ENCODE peak calls at places on chromosomes 4 and X, in eight cellular contexts. One of them, this sample, is unnamed.

GRCh38 chr4:182955411-182955810 is 38.2 kb upstream of the DCTD start:
- DNase-seq in CD4-positive, alpha-beta T cell: no peak
- DNase-seq in lower lobe of right lung: no peak
- DNase-seq in type B pancreatic cell: no peak
- DNase-seq in Peyer's patch: no peak
- DNase-seq in A549: no peak
- DNase-seq in cardiac muscle cell: no peak
- DNase-seq in GM12865: no peak
- DNase-seq in this sample: no peak

GRCh38 chr4:146132445-146132844 is 43.1 kb upstream of the LSM6 start:
- DNase-seq in A549: no peak
- DNase-seq in cardiac muscle cell: no peak
- DNase-seq in GM12865: peak
- DNase-seq in Peyer's patch: no peak
- DNase-seq in type B pancreatic cell: no peak
- DNase-seq in CD4-positive, alpha-beta T cell: no peak
- DNase-seq in lower lobe of right lung: no peak
- DNase-seq in this sample: no peak

GRCh38 chr4:87983996-87984395 is 8.5 kb downstream of the SPP1 start:
- DNase-seq in A549: no peak
- DNase-seq in lower lobe of right lung: no peak
- DNase-seq in GM12865: no peak
- DNase-seq in Peyer's patch: no peak
- DNase-seq in cardiac muscle cell: no peak
- DNase-seq in CD4-positive, alpha-beta T cell: no peak
- DNase-seq in type B pancreatic cell: no peak
- DNase-seq in this sample: no peak

GRCh38 chr4:114384629-114385028 is 214.0 kb upstream of the UGT8 start:
- DNase-seq in GM12865: peak
- DNase-seq in Peyer's patch: no peak
- DNase-seq in lower lobe of right lung: no peak
- DNase-seq in cardiac muscle cell: peak
- DNase-seq in CD4-positive, alpha-beta T cell: no peak
- DNase-seq in type B pancreatic cell: no peak
- DNase-seq in A549: peak
- DNase-seq in this sample: no peak

GRCh38 chr4:78592104-78592783 is 40.7 kb downstream of the ANXA3 start:
- DNase-seq in lower lobe of right lung: no peak
- DNase-seq in CD4-positive, alpha-beta T cell: no peak
- DNase-seq in GM12865: peak
- DNase-seq in type B pancreatic cell: no peak
- DNase-seq in A549: peak
- DNase-seq in Peyer's patch: no peak
- DNase-seq in cardiac muscle cell: no peak
- DNase-seq in this sample: no peak

GRCh38 chrX:27890611-27891010 is 82.8 kb downstream of the MAGEB10 start:
- DNase-seq in type B pancreatic cell: no peak
- DNase-seq in Peyer's patch: no peak
- DNase-seq in cardiac muscle cell: no peak
- DNase-seq in lower lobe of right lung: no peak
- DNase-seq in GM12865: no peak
- DNase-seq in CD4-positive, alpha-beta T cell: no peak
- DNase-seq in A549: peak
- DNase-seq in this sample: no peak

GRCh38 chr4:118289794-118290193 is 63.0 kb downstream of the PRSS12 start:
- DNase-seq in A549: no peak
- DNase-seq in lower lobe of right lung: no peak
- DNase-seq in GM12865: no peak
- DNase-seq in CD4-positive, alpha-beta T cell: no peak
- DNase-seq in cardiac muscle cell: no peak
- DNase-seq in type B pancreatic cell: no peak
- DNase-seq in Peyer's patch: no peak
- DNase-seq in this sample: no peak

GRCh38 chr4:186010821-186011220 is 58.1 kb upstream of the TLR3 start:
- DNase-seq in GM12865: no peak
- DNase-seq in lower lobe of right lung: no peak
- DNase-seq in Peyer's patch: no peak
- DNase-seq in type B pancreatic cell: no peak
- DNase-seq in CD4-positive, alpha-beta T cell: no peak
- DNase-seq in cardiac muscle cell: no peak
- DNase-seq in A549: no peak
- DNase-seq in this sample: no peak

GRCh38 chrX:139889760-139890159 is 43.1 kb downstream of the ATP11C start:
- DNase-seq in CD4-positive, alpha-beta T cell: no peak
- DNase-seq in type B pancreatic cell: no peak
- DNase-seq in lower lobe of right lung: no peak
- DNase-seq in A549: no peak
- DNase-seq in GM12865: no peak
- DNase-seq in Peyer's patch: no peak
- DNase-seq in cardiac muscle cell: no peak
- DNase-seq in this sample: no peak

GRCh38 chr4:116055857-116056827 is 942.7 kb upstream of the NDST4 start:
- DNase-seq in cardiac muscle cell: no peak
- DNase-seq in GM12865: peak
- DNase-seq in Peyer's patch: no peak
- DNase-seq in CD4-positive, alpha-beta T cell: no peak
- DNase-seq in type B pancreatic cell: no peak
- DNase-seq in lower lobe of right lung: no peak
- DNase-seq in A549: no peak
- DNase-seq in this sample: no peak

GRCh38 chrX:153744210-153745066 is 19.6 kb upstream of the PLXNB3 start:
- DNase-seq in GM12865: no peak
- DNase-seq in type B pancreatic cell: no peak
- DNase-seq in A549: peak
- DNase-seq in CD4-positive, alpha-beta T cell: no peak
- DNase-seq in Peyer's patch: no peak
- DNase-seq in lower lobe of right lung: no peak
- DNase-seq in cardiac muscle cell: peak
- DNase-seq in this sample: no peak

GRCh38 chr4:178395798-178396197 is 953.6 kb upstream of the AGA start:
- DNase-seq in Peyer's patch: no peak
- DNase-seq in type B pancreatic cell: no peak
- DNase-seq in A549: no peak
- DNase-seq in cardiac muscle cell: no peak
- DNase-seq in CD4-positive, alpha-beta T cell: no peak
- DNase-seq in lower lobe of right lung: no peak
- DNase-seq in GM12865: no peak
- DNase-seq in this sample: no peak
- TF ChIP-seq CTCF in Peyer's patch: no peak
- TF ChIP-seq CTCF in type B pancreatic cell: peak
- TF ChIP-seq CTCF in A549: no peak
- TF ChIP-seq CTCF in cardiac muscle cell: no peak
- TF ChIP-seq CTCF in CD4-positive, alpha-beta T cell: no peak
- TF ChIP-seq CTCF in lower lobe of right lung: no peak
- TF ChIP-seq CTCF in GM12865: no peak
- TF ChIP-seq CTCF in this sample: no peak

DNA sequence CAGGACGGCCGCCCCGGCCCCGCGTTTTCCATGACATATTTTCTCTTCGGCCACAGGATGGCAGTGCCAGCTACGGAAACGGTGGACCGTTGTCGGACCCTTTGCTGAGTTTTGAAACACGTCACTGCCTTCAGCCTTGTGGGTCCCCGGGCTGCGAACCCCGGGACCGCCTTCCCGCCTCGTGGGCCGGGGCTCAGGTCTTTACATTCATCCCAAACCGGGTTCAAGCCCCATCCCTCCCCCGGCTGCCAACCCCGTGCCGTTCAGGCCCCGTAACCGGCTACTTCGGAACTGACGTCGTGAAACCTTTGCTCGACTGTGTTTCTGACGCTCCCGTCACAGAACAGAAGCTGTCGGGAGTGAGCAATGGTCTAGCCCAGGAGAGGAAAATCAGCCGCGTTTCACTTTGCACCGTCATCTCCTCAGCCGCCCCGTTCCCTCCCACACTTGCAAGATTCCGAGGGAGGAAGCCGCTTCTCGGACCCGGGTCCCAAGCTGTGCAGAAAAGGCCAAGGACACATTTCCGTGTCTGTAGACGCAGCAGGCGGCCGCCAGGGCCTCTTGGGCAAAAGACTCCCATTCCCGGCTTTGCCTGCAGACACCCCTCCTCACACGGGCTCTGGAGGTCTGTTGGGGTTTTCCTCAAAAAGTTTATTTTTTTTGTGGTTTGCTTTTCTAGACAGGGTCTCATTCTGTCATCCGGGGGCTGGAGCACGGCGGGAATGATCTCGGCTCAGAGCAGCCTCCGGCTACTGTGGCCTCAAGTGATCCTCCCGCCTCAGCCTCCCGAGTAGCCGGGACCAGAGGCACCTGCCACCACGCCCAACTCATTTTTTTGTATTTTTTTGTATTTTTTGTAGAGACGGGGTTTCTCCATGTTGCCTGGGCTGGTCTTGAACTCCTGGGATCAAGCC is 41.4 kb upstream of the PPP2R3B start:
- DNase-seq in cardiac muscle cell: peak
- DNase-seq in GM12865: no peak
- DNase-seq in Peyer's patch: no peak
- DNase-seq in A549: peak
- DNase-seq in lower lobe of right lung: peak
- DNase-seq in type B pancreatic cell: no peak
- DNase-seq in CD4-positive, alpha-beta T cell: no peak
- DNase-seq in this sample: no peak
- TF ChIP-seq CTCF in cardiac muscle cell: no peak
- TF ChIP-seq CTCF in GM12865: no peak
- TF ChIP-seq CTCF in Peyer's patch: no peak
- TF ChIP-seq CTCF in A549: peak
- TF ChIP-seq CTCF in lower lobe of right lung: no peak
- TF ChIP-seq CTCF in type B pancreatic cell: peak
- TF ChIP-seq CTCF in CD4-positive, alpha-beta T cell: no peak
- TF ChIP-seq CTCF in this sample: no peak

DNA sequence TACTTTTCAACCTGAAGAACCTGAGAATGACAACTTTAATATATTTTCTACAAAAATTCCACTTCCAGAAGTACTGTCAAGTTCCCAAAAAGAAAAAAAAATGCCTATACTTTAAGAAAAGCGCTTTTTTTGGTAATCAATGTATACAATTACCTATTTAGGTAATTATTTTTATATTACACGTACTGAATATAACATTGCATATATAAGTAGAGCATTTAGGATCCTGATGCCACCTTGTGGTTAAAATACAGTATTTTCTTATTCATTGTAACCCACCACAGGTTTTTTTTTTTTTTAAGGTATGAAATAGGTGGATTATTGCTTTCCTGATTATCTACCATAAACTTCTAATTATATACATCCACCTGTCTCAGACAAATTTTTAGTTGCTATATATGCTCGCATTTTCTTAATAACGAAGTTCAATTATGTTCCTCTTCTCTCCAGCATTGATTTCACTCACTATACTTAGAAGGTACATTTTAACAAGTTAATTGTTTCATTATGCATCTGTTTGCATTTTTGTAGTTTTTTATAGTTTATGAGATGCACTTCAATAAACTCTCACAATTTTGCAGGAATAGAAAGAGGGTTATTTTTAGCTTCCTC is 5.2 kb downstream of the MAP9 start:
- DNase-seq in type B pancreatic cell: no peak
- DNase-seq in Peyer's patch: no peak
- DNase-seq in A549: peak
- DNase-seq in GM12865: peak
- DNase-seq in cardiac muscle cell: peak
- DNase-seq in lower lobe of right lung: no peak
- DNase-seq in CD4-positive, alpha-beta T cell: no peak
- DNase-seq in this sample: no peak
- TF ChIP-seq CTCF in type B pancreatic cell: peak
- TF ChIP-seq CTCF in Peyer's patch: no peak
- TF ChIP-seq CTCF in A549: peak
- TF ChIP-seq CTCF in GM12865: peak
- TF ChIP-seq CTCF in cardiac muscle cell: peak
- TF ChIP-seq CTCF in lower lobe of right lung: peak
- TF ChIP-seq CTCF in CD4-positive, alpha-beta T cell: peak
- TF ChIP-seq CTCF in this sample: peak

DNA sequence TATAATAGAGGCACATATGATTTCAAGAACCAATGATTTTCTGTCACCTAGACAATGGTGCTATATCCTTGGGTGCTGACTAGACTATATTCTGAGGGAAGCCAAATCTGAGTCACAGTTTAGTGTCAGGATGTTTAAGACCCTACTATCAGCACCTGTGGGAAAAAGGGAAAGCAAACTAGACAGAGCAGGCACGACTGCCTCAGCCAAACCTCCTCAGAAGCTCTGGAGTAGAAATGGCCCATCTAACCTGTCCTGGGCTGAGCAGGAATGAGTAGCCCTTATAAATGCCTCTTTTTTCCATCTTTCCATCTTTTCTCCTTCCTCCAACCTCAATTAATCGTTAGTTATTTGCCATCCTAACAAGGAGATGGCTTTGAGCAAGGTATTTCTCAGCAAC is 80.4 kb upstream of the TECRL start:
- DNase-seq in lower lobe of right lung: no peak
- DNase-seq in CD4-positive, alpha-beta T cell: no peak
- DNase-seq in A549: no peak
- DNase-seq in GM12865: no peak
- DNase-seq in cardiac muscle cell: no peak
- DNase-seq in Peyer's patch: no peak
- DNase-seq in type B pancreatic cell: no peak
- DNase-seq in this sample: no peak
- TF ChIP-seq CTCF in lower lobe of right lung: no peak
- TF ChIP-seq CTCF in CD4-positive, alpha-beta T cell: no peak
- TF ChIP-seq CTCF in A549: no peak
- TF ChIP-seq CTCF in GM12865: no peak
- TF ChIP-seq CTCF in cardiac muscle cell: no peak
- TF ChIP-seq CTCF in Peyer's patch: no peak
- TF ChIP-seq CTCF in type B pancreatic cell: no peak
- TF ChIP-seq CTCF in this sample: no peak